ENCODE peak calls at places on chromosomes 4 and X, in ten cellular contexts. One of them, this sample, is unnamed.
A peak's percentile ranks its signal among the peaks of the same experiment; 100 is the strongest.

GRCh38 chrX:153592966-153593688 is 5.8 kb downstream of the CCNQ start:
- DNase-seq in K562: no peak
- DNase-seq in trophoblast cell: no peak
- DNase-seq in pancreas: peak; percentile 56
- DNase-seq in psoas muscle: peak; percentile 84
- DNase-seq in mammary epithelial cell: no peak
- DNase-seq in body of pancreas: peak; percentile 32
- DNase-seq in gastrocnemius medialis: peak; percentile 82
- DNase-seq in neural progenitor cell: no peak
- DNase-seq in PC-9: no peak
- DNase-seq in this sample: no peak

GRCh38 chrX:121562616-121563015 is 515.2 kb downstream of the GLUD2 start:
- DNase-seq in psoas muscle: no peak
- DNase-seq in neural progenitor cell: no peak
- DNase-seq in mammary epithelial cell: no peak
- DNase-seq in gastrocnemius medialis: no peak
- DNase-seq in pancreas: no peak
- DNase-seq in K562: no peak
- DNase-seq in body of pancreas: no peak
- DNase-seq in trophoblast cell: no peak
- DNase-seq in PC-9: no peak
- DNase-seq in this sample: no peak

GRCh38 chr4:8038702-8039251 is 99.1 kb upstream of the AFAP1 start:
- DNase-seq in mammary epithelial cell: no peak
- DNase-seq in neural progenitor cell: no peak
- DNase-seq in K562: no peak
- DNase-seq in psoas muscle: no peak
- DNase-seq in gastrocnemius medialis: no peak
- DNase-seq in trophoblast cell: no peak
- DNase-seq in pancreas: no peak
- DNase-seq in PC-9: no peak
- DNase-seq in body of pancreas: no peak
- DNase-seq in this sample: no peak

GRCh38 chr4:78971326-78971725 is 32.1 kb upstream of the PAQR3 start:
- DNase-seq in trophoblast cell: no peak
- DNase-seq in psoas muscle: no peak
- DNase-seq in body of pancreas: peak; percentile 5
- DNase-seq in pancreas: no peak
- DNase-seq in gastrocnemius medialis: peak; percentile 50
- DNase-seq in PC-9: no peak
- DNase-seq in neural progenitor cell: no peak
- DNase-seq in mammary epithelial cell: no peak
- DNase-seq in K562: no peak
- DNase-seq in this sample: no peak

GRCh38 chrX:152020895-152021294 is 46.4 kb upstream of the GABRE start:
- DNase-seq in trophoblast cell: no peak
- DNase-seq in body of pancreas: no peak
- DNase-seq in K562: no peak
- DNase-seq in neural progenitor cell: no peak
- DNase-seq in gastrocnemius medialis: no peak
- DNase-seq in pancreas: no peak
- DNase-seq in PC-9: no peak
- DNase-seq in mammary epithelial cell: peak; percentile 5
- DNase-seq in psoas muscle: no peak
- DNase-seq in this sample: no peak

GRCh38 chr4:61202638-61203495 is 2.7 kb downstream of the ADGRL3 start:
- DNase-seq in mammary epithelial cell: peak; percentile 42
- DNase-seq in pancreas: no peak
- DNase-seq in body of pancreas: no peak
- DNase-seq in gastrocnemius medialis: no peak
- DNase-seq in trophoblast cell: no peak
- DNase-seq in psoas muscle: no peak
- DNase-seq in PC-9: no peak
- DNase-seq in K562: no peak
- DNase-seq in neural progenitor cell: peak; percentile 60
- DNase-seq in this sample: no peak

GRCh38 chr4:655735-656151 is 18.3 kb downstream of the ATP5ME start:
- DNase-seq in K562: no peak
- DNase-seq in body of pancreas: no peak
- DNase-seq in pancreas: no peak
- DNase-seq in psoas muscle: peak; percentile 35
- DNase-seq in gastrocnemius medialis: no peak
- DNase-seq in trophoblast cell: no peak
- DNase-seq in mammary epithelial cell: no peak
- DNase-seq in neural progenitor cell: peak; percentile 1
- DNase-seq in PC-9: no peak
- DNase-seq in this sample: no peak

GRCh38 chrX:8586953-8587352 is 122.3 kb downstream of the VCX3B start:
- DNase-seq in mammary epithelial cell: no peak
- DNase-seq in psoas muscle: no peak
- DNase-seq in PC-9: no peak
- DNase-seq in trophoblast cell: no peak
- DNase-seq in pancreas: no peak
- DNase-seq in neural progenitor cell: no peak
- DNase-seq in K562: no peak
- DNase-seq in gastrocnemius medialis: no peak
- DNase-seq in body of pancreas: no peak
- DNase-seq in this sample: no peak

GRCh38 chrX:43644124-43644701 is 11.9 kb upstream of the MAOA start:
- DNase-seq in mammary epithelial cell: peak; percentile 89
- DNase-seq in K562: no peak
- DNase-seq in PC-9: peak; percentile 1
- DNase-seq in trophoblast cell: peak; percentile 60
- DNase-seq in psoas muscle: no peak
- DNase-seq in gastrocnemius medialis: no peak
- DNase-seq in pancreas: no peak
- DNase-seq in body of pancreas: no peak
- DNase-seq in neural progenitor cell: peak; percentile 27
- DNase-seq in this sample: no peak

GRCh38 chr4:18938343-18939109 is 917.0 kb upstream of the LCORL start:
- DNase-seq in pancreas: no peak
- DNase-seq in trophoblast cell: no peak
- DNase-seq in K562: no peak
- DNase-seq in psoas muscle: no peak
- DNase-seq in body of pancreas: no peak
- DNase-seq in PC-9: no peak
- DNase-seq in gastrocnemius medialis: no peak
- DNase-seq in mammary epithelial cell: no peak
- DNase-seq in neural progenitor cell: no peak
- DNase-seq in this sample: no peak

GRCh38 chrX:21883258-21883657 is 27.5 kb downstream of the YY2 start:
- DNase-seq in trophoblast cell: no peak
- DNase-seq in PC-9: no peak
- DNase-seq in gastrocnemius medialis: peak; percentile 15
- DNase-seq in mammary epithelial cell: no peak
- DNase-seq in psoas muscle: no peak
- DNase-seq in pancreas: no peak
- DNase-seq in neural progenitor cell: no peak
- DNase-seq in body of pancreas: peak; percentile 4
- DNase-seq in K562: no peak
- DNase-seq in this sample: no peak

GRCh38 chr4:90078440-90078839 is 48.8 kb upstream of the CCSER1 start:
- DNase-seq in gastrocnemius medialis: no peak
- DNase-seq in psoas muscle: no peak
- DNase-seq in mammary epithelial cell: peak; percentile 53
- DNase-seq in PC-9: no peak
- DNase-seq in K562: no peak
- DNase-seq in body of pancreas: no peak
- DNase-seq in neural progenitor cell: no peak
- DNase-seq in trophoblast cell: no peak
- DNase-seq in pancreas: no peak
- DNase-seq in this sample: no peak

GRCh38 chrX:154458954-154459829 is 1.1 kb downstream of the PLXNA3 start:
- DNase-seq in neural progenitor cell: peak; percentile 35
- DNase-seq in trophoblast cell: no peak
- DNase-seq in gastrocnemius medialis: peak; percentile 36
- DNase-seq in body of pancreas: peak; percentile 54
- DNase-seq in K562: no peak
- DNase-seq in mammary epithelial cell: no peak
- DNase-seq in PC-9: peak; percentile 67
- DNase-seq in psoas muscle: no peak
- DNase-seq in pancreas: no peak
- DNase-seq in this sample: no peak

GRCh38 chr4:139528377-139529005 is 27.5 kb downstream of the SETD7 start:
- DNase-seq in pancreas: no peak
- DNase-seq in body of pancreas: peak; percentile 22
- DNase-seq in trophoblast cell: no peak
- DNase-seq in PC-9: no peak
- DNase-seq in psoas muscle: peak; percentile 80
- DNase-seq in mammary epithelial cell: peak; percentile 87
- DNase-seq in K562: no peak
- DNase-seq in gastrocnemius medialis: peak; percentile 55
- DNase-seq in neural progenitor cell: no peak
- DNase-seq in this sample: peak; percentile 54

GRCh38 chrX:106875151-106875550 is 28.0 kb downstream of the RIPPLY1 start:
- DNase-seq in K562: no peak
- DNase-seq in mammary epithelial cell: no peak
- DNase-seq in pancreas: no peak
- DNase-seq in psoas muscle: no peak
- DNase-seq in gastrocnemius medialis: no peak
- DNase-seq in body of pancreas: no peak
- DNase-seq in neural progenitor cell: no peak
- DNase-seq in trophoblast cell: no peak
- DNase-seq in PC-9: no peak
- DNase-seq in this sample: no peak

GRCh38 chr4:117771647-117772337 is 262.5 kb upstream of the NDST3 start:
- DNase-seq in neural progenitor cell: peak; percentile 20
- DNase-seq in PC-9: no peak
- DNase-seq in gastrocnemius medialis: no peak
- DNase-seq in K562: no peak
- DNase-seq in mammary epithelial cell: no peak
- DNase-seq in psoas muscle: no peak
- DNase-seq in pancreas: no peak
- DNase-seq in body of pancreas: no peak
- DNase-seq in trophoblast cell: no peak
- DNase-seq in this sample: no peak

DNA sequence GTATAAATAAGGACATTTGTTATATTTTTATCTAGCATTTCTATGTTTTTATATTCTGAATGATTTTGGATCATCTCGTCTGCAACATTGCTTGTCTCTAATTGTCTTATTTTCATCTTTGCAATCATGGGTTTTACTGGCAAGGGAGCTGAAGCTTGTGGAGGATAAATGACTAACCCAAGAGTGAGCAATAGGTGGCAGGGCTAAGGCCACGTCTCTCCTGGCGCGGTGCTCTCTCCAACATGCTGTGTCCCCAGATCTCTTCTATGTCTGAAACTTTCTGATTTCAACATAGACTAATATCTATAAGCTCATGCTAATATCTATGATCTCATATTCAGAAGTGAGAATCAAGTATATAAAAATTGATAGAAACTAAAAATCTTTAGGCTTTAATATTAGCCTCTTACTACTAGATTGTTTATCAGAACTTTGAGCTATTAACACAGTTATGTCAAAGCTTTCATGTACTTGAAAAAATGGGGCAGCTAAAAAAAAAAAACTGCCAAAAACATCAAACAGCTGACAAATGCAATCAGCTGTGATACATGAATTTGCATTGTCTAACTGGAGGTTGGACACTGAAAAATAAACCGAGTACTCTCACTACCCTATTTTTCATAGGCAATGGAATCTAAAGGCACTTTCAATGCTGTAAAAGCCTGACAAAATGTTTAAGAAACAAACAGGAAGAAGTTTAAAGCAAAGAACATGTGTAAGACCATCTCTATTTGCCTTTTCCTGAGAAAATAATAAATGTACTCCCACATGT is 169.2 kb downstream of the TMA16 start:
- DNase-seq in mammary epithelial cell: no peak
- DNase-seq in PC-9: no peak
- DNase-seq in body of pancreas: no peak
- DNase-seq in pancreas: no peak
- DNase-seq in psoas muscle: no peak
- DNase-seq in neural progenitor cell: no peak
- DNase-seq in gastrocnemius medialis: no peak
- DNase-seq in trophoblast cell: no peak
- DNase-seq in K562: no peak
- DNase-seq in this sample: no peak
- H3K4me3 ChIP-seq in mammary epithelial cell: no peak overlapping the region
- H3K4me3 ChIP-seq in PC-9: no peak overlapping the region
- H3K4me3 ChIP-seq in body of pancreas: no peak overlapping the region
- H3K4me3 ChIP-seq in pancreas: no peak overlapping the region
- H3K4me3 ChIP-seq in psoas muscle: no peak overlapping the region
- H3K4me3 ChIP-seq in neural progenitor cell: no peak overlapping the region
- H3K4me3 ChIP-seq in gastrocnemius medialis: no peak overlapping the region
- H3K4me3 ChIP-seq in trophoblast cell: no peak overlapping the region
- H3K4me3 ChIP-seq in K562: no peak overlapping the region
- H3K4me3 ChIP-seq in this sample: no peak overlapping the region

DNA sequence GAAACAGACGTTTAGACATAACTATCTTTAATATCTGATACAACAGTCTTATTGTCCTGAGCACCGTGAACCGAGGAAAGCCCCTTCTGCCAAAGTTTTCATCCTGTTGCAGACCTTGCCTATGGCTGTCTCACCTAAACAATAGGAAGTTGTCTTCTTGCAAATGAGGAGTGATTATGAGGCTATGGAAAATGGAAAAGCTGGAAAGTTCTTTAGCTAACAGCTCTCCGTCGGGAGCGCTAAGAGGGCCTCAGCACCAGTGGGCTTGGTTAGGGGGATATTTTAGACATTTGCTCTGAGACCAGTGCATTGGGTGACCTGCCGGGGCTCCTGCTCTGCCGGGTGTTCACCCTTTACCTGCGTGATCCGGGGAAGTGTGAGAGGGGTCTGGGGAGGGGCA is 28.4 kb downstream of the TMEM131L start:
- DNase-seq in K562: no peak
- DNase-seq in pancreas: no peak
- DNase-seq in gastrocnemius medialis: no peak
- DNase-seq in mammary epithelial cell: peak; percentile 60
- DNase-seq in neural progenitor cell: no peak
- DNase-seq in body of pancreas: no peak
- DNase-seq in trophoblast cell: no peak
- DNase-seq in PC-9: no peak
- DNase-seq in psoas muscle: no peak
- DNase-seq in this sample: no peak
- H3K4me1 ChIP-seq in K562: peaks cover 22% of the 10 kb centered on the region
- H3K4me1 ChIP-seq in pancreas: peaks cover 9% of the 10 kb centered on the region
- H3K4me1 ChIP-seq in gastrocnemius medialis: peaks cover 65% of the 10 kb centered on the region
- H3K4me1 ChIP-seq in mammary epithelial cell: peaks cover 69% of the 10 kb centered on the region
- H3K4me1 ChIP-seq in neural progenitor cell: peaks cover 38% of the 10 kb centered on the region
- H3K4me1 ChIP-seq in body of pancreas: peaks cover 42% of the 10 kb centered on the region
- H3K4me1 ChIP-seq in trophoblast cell: peaks cover 7% of the 10 kb centered on the region
- H3K4me1 ChIP-seq in PC-9: peaks cover 48% of the 10 kb centered on the region
- H3K4me1 ChIP-seq in psoas muscle: peaks cover 77% of the 10 kb centered on the region
- H3K4me1 ChIP-seq in this sample: peaks cover 18% of the 10 kb centered on the region

GRCh38 chr4:123216946-123217345 is 179.6 kb upstream of the SPRY1 start:
- DNase-seq in body of pancreas: no peak
- DNase-seq in K562: no peak
- DNase-seq in pancreas: no peak
- DNase-seq in trophoblast cell: no peak
- DNase-seq in neural progenitor cell: no peak
- DNase-seq in gastrocnemius medialis: no peak
- DNase-seq in mammary epithelial cell: no peak
- DNase-seq in PC-9: no peak
- DNase-seq in psoas muscle: no peak
- DNase-seq in this sample: no peak
- H3K27ac ChIP-seq in body of pancreas: no peak overlapping the region
- H3K27ac ChIP-seq in K562: no peak overlapping the region
- H3K27ac ChIP-seq in pancreas: no peak overlapping the region
- H3K27ac ChIP-seq in trophoblast cell: no peak overlapping the region
- H3K27ac ChIP-seq in neural progenitor cell: no peak overlapping the region
- H3K27ac ChIP-seq in gastrocnemius medialis: no peak overlapping the region
- H3K27ac ChIP-seq in mammary epithelial cell: no peak overlapping the region
- H3K27ac ChIP-seq in PC-9: no peak overlapping the region
- H3K27ac ChIP-seq in psoas muscle: no peak overlapping the region
- H3K27ac ChIP-seq in this sample: no peak overlapping the region

GRCh38 chr4:88010921-88011320 is 3.5 kb downstream of the PKD2 start:
- DNase-seq in neural progenitor cell: no peak
- DNase-seq in trophoblast cell: no peak
- DNase-seq in mammary epithelial cell: no peak
- DNase-seq in psoas muscle: no peak
- DNase-seq in pancreas: no peak
- DNase-seq in body of pancreas: no peak
- DNase-seq in gastrocnemius medialis: no peak
- DNase-seq in K562: no peak
- DNase-seq in PC-9: no peak
- DNase-seq in this sample: no peak
- H3K4me3 ChIP-seq in neural progenitor cell: no peak overlapping the region
- H3K4me3 ChIP-seq in trophoblast cell: no peak overlapping the region
- H3K4me3 ChIP-seq in mammary epithelial cell: peak overlapping the region; percentile 86
- H3K4me3 ChIP-seq in psoas muscle: no peak overlapping the region
- H3K4me3 ChIP-seq in pancreas: no peak overlapping the region
- H3K4me3 ChIP-seq in body of pancreas: no peak overlapping the region
- H3K4me3 ChIP-seq in gastrocnemius medialis: no peak overlapping the region
- H3K4me3 ChIP-seq in K562: no peak overlapping the region
- H3K4me3 ChIP-seq in PC-9: no peak overlapping the region
- H3K4me3 ChIP-seq in this sample: no peak overlapping the region

This sample was measured in lung.